ENCODE peak calls at places on chromosome 17, in four cellular contexts. W is right cardiac atrium, X is mesendoderm, Q is ecto neural progenitor cell. C is an unnamed sample.
A peak's percentile ranks its signal among the peaks of the same experiment; 100 is the strongest.

GRCh38 chr17:28527859-28528258 is 21.7 kb downstream of the FOXN1 start:
- DNase-seq in Q (no peak), X (no peak), W (peak; percentile 3), C (no peak)

GRCh38 chr17:42403150-42403549 is 14.9 kb upstream of the STAT3 start:
- DNase-seq in Q (no peak), X (peak; percentile 51), W (no peak), C (no peak)

GRCh38 chr17:74198694-74199093 is 4.8 kb upstream of the RPL38 start:
- DNase-seq in X (no peak), Q (no peak), W (peak; percentile 27), C (no peak)

GRCh38 chr17:49508061-49508865 is 13.2 kb downstream of the NGFR start:
- DNase-seq in X (peak; percentile 99), W (no peak), Q (peak; percentile 76), C (peak; percentile 99)

GRCh38 chr17:50853781-50854180 is 12.4 kb downstream of the TOB1 start:
- DNase-seq in X (no peak), W (no peak), Q (peak; percentile 33), C (peak; percentile 47)

GRCh38 chr17:79042421-79043190 is 18.6 kb downstream of the C1QTNF1 start:
- DNase-seq in Q (peak; percentile 77), X (peak; percentile 72), W (peak; percentile 88), C (no peak)

GRCh38 chr17:29115906-29116651 is 64.1 kb downstream of the MYO18A start:
- DNase-seq in Q (peak; percentile 77), W (peak; percentile 40), X (peak; percentile 89), C (peak; percentile 86)

GRCh38 chr17:1787301-1787902 is 25.5 kb downstream of the SERPINF1 start:
- DNase-seq in Q (no peak), X (no peak), W (peak; percentile 54), C (peak; percentile 98)

GRCh38 chr17:28968269-28968913 is 17.1 kb upstream of the PHF12 start:
- DNase-seq in Q (peak; percentile 79), X (peak; percentile 41), W (peak; percentile 67), C (peak; percentile 77)

GRCh38 chr17:82246365-82247174 is 17.7 kb downstream of the SLC16A3 start:
- DNase-seq in W (peak; percentile 80), Q (no peak), X (no peak), C (peak; percentile 82)

GRCh38 chr17:69058165-69058564 is 2.6 kb downstream of the ABCA9 start:
- DNase-seq in Q (no peak), W (no peak), X (peak; percentile 75), C (no peak)

GRCh38 chr17:48609754-48610281 is 999 bp downstream of the HOXB7 start:
- DNase-seq in Q (no peak), X (no peak), W (no peak), C (no peak)

GRCh38 chr17:50214986-50215730 is 13.7 kb upstream of the COL1A1 start:
- DNase-seq in Q (no peak), X (no peak), W (no peak), C (peak; percentile 37)

GRCh38 chr17:16997514-16998429 is 25.9 kb upstream of the TNFRSF13B start:
- DNase-seq in X (no peak), W (peak; percentile 57), Q (no peak), C (peak; percentile 50)

GRCh38 chr17:71213936-71214335 is 906.9 kb upstream of the SOX9 start:
- DNase-seq in X (no peak), Q (no peak), W (no peak), C (no peak)

GRCh38 chr17:17073627-17074521 is 31.6 kb downstream of the MPRIP start:
- DNase-seq in W (peak; percentile 60), X (no peak), Q (no peak), C (peak; percentile 52)

GRCh38 chr17:43547659-43548256 is 1.6 kb upstream of the ETV4 start:
- DNase-seq in W (no peak), X (no peak), Q (no peak), C (no peak)

GRCh38 chr17:6243186-6243585 is 173.0 kb downstream of the WSCD1 start:
- DNase-seq in X (no peak), W (no peak), Q (peak; percentile 42), C (no peak)

GRCh38 chr17:47704116-47704515 is 10.2 kb downstream of the TBKBP1 start:
- DNase-seq in Q (no peak), X (no peak), W (no peak), C (no peak)

GRCh38 chr17:46125831-46126230 is 67.4 kb downstream of the KANSL1 start:
- DNase-seq in X (no peak), W (no peak), Q (no peak), C (no peak)

GRCh38 chr17:40121191-40121885 is 433 bp upstream of the MSL1 start:
- DNase-seq in X (no peak), Q (no peak), W (peak; percentile 81), C (peak; percentile 77)

GRCh38 chr17:36856169-36856568 is 81.1 kb upstream of the LHX1 start:
- DNase-seq in X (no peak), W (no peak), Q (no peak), C (no peak)

GRCh38 chr17:16106161-16106891 is 106.7 kb downstream of the TTC19 start:
- DNase-seq in W (no peak), X (no peak), Q (no peak), C (no peak)

GRCh38 chr17:71316498-71316897 is 804.3 kb upstream of the SOX9 start:
- DNase-seq in W (no peak), X (no peak), Q (no peak), C (no peak)

GRCh38 chr17:65756760-65757159 is 195.3 kb upstream of the AXIN2 start:
- DNase-seq in X (peak; percentile 4), W (no peak), Q (no peak), C (no peak)